ENCODE peak calls at places on chromosome 12, in four cellular contexts. One of them, this sample, is unnamed.

GRCh38 chr12:56120158-56120846 is 2.2 kb downstream of the ZC3H10 start:
- DNase-seq in gastrocnemius medialis: no peak
- DNase-seq in SK-N-SH: no peak
- DNase-seq in stomach: no peak
- DNase-seq in this sample: no peak

GRCh38 chr12:48078901-48079300 is 27.0 kb downstream of the SENP1 start:
- DNase-seq in gastrocnemius medialis: no peak
- DNase-seq in SK-N-SH: no peak
- DNase-seq in stomach: no peak
- DNase-seq in this sample: no peak

GRCh38 chr12:8914716-8915526 is 612 bp downstream of the PHC1 start:
- DNase-seq in gastrocnemius medialis: peak
- DNase-seq in SK-N-SH: peak
- DNase-seq in stomach: peak
- DNase-seq in this sample: peak

GRCh38 chr12:89497005-89497404 is 27.6 kb downstream of the GALNT4 start:
- DNase-seq in gastrocnemius medialis: no peak
- DNase-seq in SK-N-SH: no peak
- DNase-seq in stomach: peak
- DNase-seq in this sample: no peak

GRCh38 chr12:54988402-54989054 is 4.0 kb upstream of the TESPA1 start:
- DNase-seq in gastrocnemius medialis: peak
- DNase-seq in SK-N-SH: no peak
- DNase-seq in stomach: peak
- DNase-seq in this sample: no peak

GRCh38 chr12:100995201-100995600 is 200.6 kb downstream of the ANO4 start:
- DNase-seq in gastrocnemius medialis: no peak
- DNase-seq in SK-N-SH: no peak
- DNase-seq in stomach: no peak
- DNase-seq in this sample: no peak

GRCh38 chr12:98002887-98003493 is 512.4 kb upstream of the TMPO start:
- DNase-seq in gastrocnemius medialis: no peak
- DNase-seq in SK-N-SH: peak
- DNase-seq in stomach: peak
- DNase-seq in this sample: no peak

GRCh38 chr12:88334271-88334670 is 192.2 kb downstream of the TMTC3 start:
- DNase-seq in gastrocnemius medialis: no peak
- DNase-seq in SK-N-SH: no peak
- DNase-seq in stomach: peak
- DNase-seq in this sample: no peak

GRCh38 chr12:102406033-102406584 is 74.3 kb downstream of the IGF1 start:
- DNase-seq in gastrocnemius medialis: peak
- DNase-seq in SK-N-SH: peak
- DNase-seq in stomach: peak
- DNase-seq in this sample: no peak

GRCh38 chr12:95386056-95386455 is 87.9 kb upstream of the METAP2 start:
- DNase-seq in gastrocnemius medialis: no peak
- DNase-seq in SK-N-SH: no peak
- DNase-seq in stomach: no peak
- DNase-seq in this sample: no peak

GRCh38 chr12:4579305-4580097 is 17.5 kb downstream of the DYRK4 start:
- DNase-seq in gastrocnemius medialis: no peak
- DNase-seq in SK-N-SH: peak
- DNase-seq in stomach: no peak
- DNase-seq in this sample: no peak
- TF ChIP-seq CTCF in gastrocnemius medialis: no peak
- TF ChIP-seq CTCF in SK-N-SH: peak
- TF ChIP-seq CTCF in stomach: no peak
- TF ChIP-seq CTCF in this sample: no peak

GRCh38 chr12:57487055-57487596 is 742 bp upstream of the MARS1 start:
- DNase-seq in gastrocnemius medialis: no peak
- DNase-seq in SK-N-SH: no peak
- DNase-seq in stomach: no peak
- DNase-seq in this sample: no peak

GRCh38 chr12:57489157-57489641 is 1.3 kb downstream of the MARS1 start:
- DNase-seq in gastrocnemius medialis: no peak
- DNase-seq in SK-N-SH: no peak
- DNase-seq in stomach: no peak
- DNase-seq in this sample: no peak

GRCh38 chr12:57488397-57489156 is 709 bp downstream of the MARS1 start:
- DNase-seq in gastrocnemius medialis: no peak
- DNase-seq in SK-N-SH: peak
- DNase-seq in stomach: no peak
- DNase-seq in this sample: no peak

GRCh38 chr12:57485695-57486094 is 2.2 kb upstream of the MARS1 start:
- DNase-seq in gastrocnemius medialis: no peak
- DNase-seq in SK-N-SH: no peak
- DNase-seq in stomach: no peak
- DNase-seq in this sample: no peak

DNA sequence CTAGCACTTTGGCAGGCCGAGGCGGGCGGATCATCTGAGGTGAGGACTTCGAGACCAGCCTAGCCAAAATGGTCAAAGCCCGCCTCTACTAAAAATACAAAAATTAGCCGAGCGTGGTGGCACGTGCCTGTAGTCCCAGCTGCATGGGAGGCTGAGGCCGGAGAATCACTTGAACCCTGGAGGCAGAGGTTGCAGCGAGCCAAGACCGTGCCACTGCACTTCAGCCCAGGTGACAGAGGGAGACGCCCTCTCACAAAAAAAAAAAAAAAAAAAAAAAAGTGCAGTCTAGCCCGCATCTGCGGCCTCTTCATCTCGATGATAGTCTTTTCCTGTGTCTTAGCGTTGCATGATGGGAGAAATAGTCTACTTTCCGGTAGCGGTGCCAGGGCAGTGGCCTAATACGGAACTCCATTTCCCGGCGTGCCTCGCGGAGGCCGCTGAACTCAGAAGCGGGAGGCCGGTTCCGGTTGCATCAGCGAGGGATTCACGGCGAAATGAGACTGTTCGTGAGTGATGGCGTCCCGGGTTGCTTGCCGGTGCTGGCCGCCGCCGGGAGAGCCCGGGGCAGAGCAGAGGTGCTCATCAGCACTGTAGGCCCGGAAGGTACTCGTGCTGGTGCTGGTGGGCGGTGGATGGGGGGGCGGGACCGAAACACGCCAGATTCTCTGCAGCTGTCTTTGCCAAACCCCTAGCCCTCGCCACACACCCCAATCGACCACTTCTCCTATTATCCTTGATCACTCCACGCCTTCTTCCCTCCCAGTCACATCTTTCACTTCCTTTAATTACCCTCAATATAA is at the start of gene MARS1:
- DNase-seq in gastrocnemius medialis: peak
- DNase-seq in SK-N-SH: peak
- DNase-seq in stomach: peak
- DNase-seq in this sample: peak
- TF ChIP-seq CTCF in gastrocnemius medialis: no peak
- TF ChIP-seq CTCF in SK-N-SH: peak
- TF ChIP-seq CTCF in stomach: no peak
- TF ChIP-seq CTCF in this sample: no peak

GRCh38 chr12:71755146-71755892 is 656 bp downstream of the RAB21 start:
- DNase-seq in gastrocnemius medialis: peak
- DNase-seq in SK-N-SH: peak
- DNase-seq in stomach: peak
- DNase-seq in this sample: peak
- TF ChIP-seq CTCF in gastrocnemius medialis: no peak
- TF ChIP-seq CTCF in SK-N-SH: no peak
- TF ChIP-seq CTCF in stomach: no peak
- TF ChIP-seq CTCF in this sample: no peak

DNA sequence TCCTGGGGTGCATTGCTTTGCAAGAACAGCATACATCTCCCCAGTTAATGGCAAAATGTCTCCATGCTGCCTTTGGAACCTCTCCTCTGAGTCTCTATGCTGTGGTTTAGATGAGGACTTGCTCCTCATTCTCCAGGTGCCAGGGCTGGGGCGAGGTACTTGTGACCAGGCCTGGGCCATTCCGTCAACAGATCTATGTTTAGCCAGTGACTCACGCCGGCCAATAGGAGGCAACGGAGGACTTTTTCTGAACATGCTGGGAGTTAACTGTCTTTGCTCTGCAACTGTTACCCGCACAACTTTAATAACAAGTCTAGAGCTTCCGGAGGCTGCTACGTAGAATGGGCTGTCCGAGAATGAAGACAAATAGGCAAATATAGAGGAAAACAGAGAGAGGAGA is 214.2 kb downstream of the GLT1D1 start:
- DNase-seq in gastrocnemius medialis: no peak
- DNase-seq in SK-N-SH: peak
- DNase-seq in stomach: no peak
- DNase-seq in this sample: no peak
- TF ChIP-seq CTCF in gastrocnemius medialis: no peak
- TF ChIP-seq CTCF in SK-N-SH: no peak
- TF ChIP-seq CTCF in stomach: no peak
- TF ChIP-seq CTCF in this sample: no peak

DNA sequence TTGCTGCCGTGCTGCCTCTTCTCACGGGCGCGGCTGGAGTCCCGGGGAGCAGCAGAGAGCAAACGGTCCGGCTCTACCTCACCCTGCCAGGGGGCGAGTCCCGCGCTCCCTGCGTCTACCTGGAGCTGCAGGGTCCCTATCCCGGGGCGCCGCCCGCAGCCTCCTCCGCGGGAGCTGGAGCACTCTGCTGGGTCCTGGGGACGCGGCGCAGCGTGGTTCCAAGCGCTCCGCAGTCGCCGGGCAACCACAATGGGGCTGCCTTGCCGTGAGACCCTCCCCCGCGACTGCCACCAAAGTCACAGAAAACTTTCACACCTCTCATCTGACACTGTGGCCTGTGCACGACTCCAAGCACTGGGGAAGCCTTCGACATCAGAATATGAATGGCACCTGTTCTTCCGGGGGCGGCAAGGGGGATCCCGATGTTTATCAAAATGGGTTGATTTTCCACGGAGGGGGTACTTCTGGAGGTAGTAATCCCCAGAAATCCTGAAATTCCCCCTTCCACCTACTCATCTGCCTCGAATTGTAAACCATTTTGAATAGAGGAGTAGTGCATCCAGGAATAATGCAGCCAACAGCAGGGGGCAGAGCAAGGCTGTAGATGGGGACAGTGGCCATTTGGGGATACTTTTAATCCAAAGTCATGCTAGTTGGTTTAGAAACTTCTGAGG is at the start of gene C12orf42:
- DNase-seq in gastrocnemius medialis: no peak
- DNase-seq in SK-N-SH: peak
- DNase-seq in stomach: no peak
- DNase-seq in this sample: peak
- TF ChIP-seq CTCF in gastrocnemius medialis: no peak
- TF ChIP-seq CTCF in SK-N-SH: peak
- TF ChIP-seq CTCF in stomach: peak
- TF ChIP-seq CTCF in this sample: no peak

DNA sequence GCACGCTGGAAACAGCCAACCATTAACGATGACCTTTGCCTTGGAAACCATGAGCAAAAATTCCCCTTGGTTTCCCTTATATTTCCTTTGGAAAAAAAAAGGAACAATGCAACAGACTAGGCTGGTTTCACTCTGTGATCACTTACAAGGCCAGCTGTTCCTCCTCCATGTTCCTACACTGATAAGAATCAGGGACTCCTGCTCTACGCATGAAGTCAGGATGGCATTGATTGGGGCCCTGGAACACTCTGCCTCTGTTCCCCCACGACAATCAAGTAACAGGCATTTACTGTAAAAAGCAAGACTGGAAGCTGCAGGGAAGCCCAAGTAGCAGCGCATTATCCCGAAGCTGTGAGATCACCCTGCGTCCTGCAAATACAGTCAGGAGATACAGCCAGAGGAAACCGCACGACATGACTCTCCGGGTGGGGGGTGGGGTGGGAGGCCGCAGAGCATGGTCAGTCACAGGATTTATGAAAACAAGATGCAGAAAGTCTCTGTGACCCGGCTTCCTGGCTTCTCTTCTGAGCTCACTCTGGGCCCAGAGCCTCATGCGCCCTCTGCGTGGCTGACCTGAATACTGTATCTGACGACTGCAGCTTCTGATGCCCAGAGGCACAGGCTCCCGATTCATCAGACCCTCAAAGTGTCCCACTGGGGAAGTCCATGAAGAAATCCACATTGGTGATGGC is 31.1 kb downstream of the SSH1 start:
- DNase-seq in gastrocnemius medialis: peak
- DNase-seq in SK-N-SH: peak
- DNase-seq in stomach: no peak
- DNase-seq in this sample: no peak
- TF ChIP-seq CTCF in gastrocnemius medialis: no peak
- TF ChIP-seq CTCF in SK-N-SH: no peak
- TF ChIP-seq CTCF in stomach: no peak
- TF ChIP-seq CTCF in this sample: no peak

DNA sequence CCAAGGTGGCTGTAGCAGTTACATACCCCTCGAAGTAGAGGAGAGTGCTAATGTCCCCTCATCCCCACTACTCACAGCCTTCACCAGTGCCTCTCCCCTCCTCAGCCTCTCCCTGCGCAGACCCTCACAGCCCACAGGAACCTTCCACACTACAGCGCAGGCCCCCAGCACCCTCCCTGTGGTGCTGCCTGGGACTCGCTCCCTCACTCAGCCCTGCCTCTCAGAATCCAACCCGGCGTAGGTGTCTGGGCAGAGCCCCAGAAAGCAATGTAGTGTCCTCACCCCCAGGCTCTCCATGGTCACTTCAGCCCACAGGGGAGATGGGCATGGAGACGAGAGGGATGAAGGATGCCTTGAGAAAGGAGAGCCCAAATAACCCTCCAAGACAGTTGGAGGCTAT is 10.9 kb upstream of the ZNF740 start:
- DNase-seq in gastrocnemius medialis: no peak
- DNase-seq in SK-N-SH: no peak
- DNase-seq in stomach: peak
- DNase-seq in this sample: no peak
- TF ChIP-seq CTCF in gastrocnemius medialis: no peak
- TF ChIP-seq CTCF in SK-N-SH: no peak
- TF ChIP-seq CTCF in stomach: no peak
- TF ChIP-seq CTCF in this sample: no peak

DNA sequence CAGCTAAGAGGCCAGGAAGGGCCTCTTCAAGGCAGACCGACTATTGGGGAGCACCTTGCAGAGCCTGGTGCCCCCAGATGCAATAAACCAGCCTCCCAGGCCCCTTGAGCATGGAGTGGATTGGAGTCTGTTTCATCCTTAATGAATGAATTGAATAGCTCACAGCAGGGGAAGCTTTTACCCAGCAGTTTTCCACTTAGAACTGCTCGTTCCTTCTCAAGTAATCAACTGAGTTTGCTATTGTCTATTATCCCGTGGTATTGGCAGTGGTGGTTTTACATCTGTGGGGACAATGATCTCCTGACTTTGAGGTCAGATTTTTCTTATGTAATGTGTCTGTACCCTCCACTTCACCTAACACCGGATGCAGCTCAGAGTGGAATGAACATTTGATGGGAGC is 197.6 kb downstream of the AACS start:
- DNase-seq in gastrocnemius medialis: no peak
- DNase-seq in SK-N-SH: no peak
- DNase-seq in stomach: no peak
- DNase-seq in this sample: no peak
- TF ChIP-seq CTCF in gastrocnemius medialis: no peak
- TF ChIP-seq CTCF in SK-N-SH: no peak
- TF ChIP-seq CTCF in stomach: no peak
- TF ChIP-seq CTCF in this sample: no peak